ENCODE peak calls at places on chromosomes 12 and 14, in nine cellular contexts. One of them, this sample, is unnamed.

GRCh38 chr12:5973461-5974115 is 28.5 kb upstream of the ANO2 start:
- DNase-seq in fibroblast of mammary gland: no peak
- DNase-seq in lower leg skin: no peak
- DNase-seq in fibroblast of the aortic adventitia: no peak
- DNase-seq in body of pancreas: no peak
- DNase-seq in AG09319: no peak
- DNase-seq in astrocyte of the spinal cord: no peak
- DNase-seq in Panc1: no peak
- DNase-seq in choroid plexus epithelial cell: no peak
- DNase-seq in this sample: no peak

GRCh38 chr12:45464699-45465098 is 248.8 kb downstream of the ANO6 start:
- DNase-seq in fibroblast of mammary gland: no peak
- DNase-seq in lower leg skin: no peak
- DNase-seq in fibroblast of the aortic adventitia: no peak
- DNase-seq in body of pancreas: peak
- DNase-seq in AG09319: no peak
- DNase-seq in astrocyte of the spinal cord: no peak
- DNase-seq in Panc1: no peak
- DNase-seq in choroid plexus epithelial cell: peak
- DNase-seq in this sample: no peak

GRCh38 chr12:29569392-29569791 is 71.9 kb upstream of the OVCH1 start:
- DNase-seq in fibroblast of mammary gland: no peak
- DNase-seq in lower leg skin: no peak
- DNase-seq in fibroblast of the aortic adventitia: no peak
- DNase-seq in body of pancreas: no peak
- DNase-seq in AG09319: no peak
- DNase-seq in astrocyte of the spinal cord: no peak
- DNase-seq in Panc1: no peak
- DNase-seq in choroid plexus epithelial cell: peak
- DNase-seq in this sample: no peak

GRCh38 chr14:54606178-54606577 is 39.2 kb downstream of the SAMD4A start:
- DNase-seq in fibroblast of mammary gland: no peak
- DNase-seq in lower leg skin: peak
- DNase-seq in fibroblast of the aortic adventitia: no peak
- DNase-seq in body of pancreas: no peak
- DNase-seq in AG09319: no peak
- DNase-seq in astrocyte of the spinal cord: peak
- DNase-seq in Panc1: no peak
- DNase-seq in choroid plexus epithelial cell: no peak
- DNase-seq in this sample: no peak

GRCh38 chr14:80637726-80638619 is 303.6 kb downstream of the CEP128 start:
- DNase-seq in fibroblast of mammary gland: peak
- DNase-seq in lower leg skin: no peak
- DNase-seq in fibroblast of the aortic adventitia: no peak
- DNase-seq in body of pancreas: no peak
- DNase-seq in AG09319: peak
- DNase-seq in astrocyte of the spinal cord: peak
- DNase-seq in Panc1: no peak
- DNase-seq in choroid plexus epithelial cell: peak
- DNase-seq in this sample: no peak

GRCh38 chr12:67697443-67697842 is 48.9 kb downstream of the DYRK2 start:
- DNase-seq in fibroblast of mammary gland: peak
- DNase-seq in lower leg skin: no peak
- DNase-seq in fibroblast of the aortic adventitia: no peak
- DNase-seq in body of pancreas: no peak
- DNase-seq in AG09319: no peak
- DNase-seq in astrocyte of the spinal cord: peak
- DNase-seq in Panc1: no peak
- DNase-seq in choroid plexus epithelial cell: no peak
- DNase-seq in this sample: no peak

GRCh38 chr12:89225808-89226368 is 126.4 kb downstream of the DUSP6 start:
- DNase-seq in fibroblast of mammary gland: peak
- DNase-seq in lower leg skin: peak
- DNase-seq in fibroblast of the aortic adventitia: peak
- DNase-seq in body of pancreas: peak
- DNase-seq in AG09319: peak
- DNase-seq in astrocyte of the spinal cord: peak
- DNase-seq in Panc1: no peak
- DNase-seq in choroid plexus epithelial cell: peak
- DNase-seq in this sample: peak

GRCh38 chr14:21136024-21136423 is 19.8 kb downstream of the OR5AU1 start:
- DNase-seq in fibroblast of mammary gland: peak
- DNase-seq in lower leg skin: no peak
- DNase-seq in fibroblast of the aortic adventitia: peak
- DNase-seq in body of pancreas: no peak
- DNase-seq in AG09319: no peak
- DNase-seq in astrocyte of the spinal cord: peak
- DNase-seq in Panc1: no peak
- DNase-seq in choroid plexus epithelial cell: peak
- DNase-seq in this sample: no peak

GRCh38 chr14:56953884-56954283 is 143.6 kb upstream of the OTX2 start:
- DNase-seq in fibroblast of mammary gland: no peak
- DNase-seq in lower leg skin: no peak
- DNase-seq in fibroblast of the aortic adventitia: no peak
- DNase-seq in body of pancreas: no peak
- DNase-seq in AG09319: no peak
- DNase-seq in astrocyte of the spinal cord: no peak
- DNase-seq in Panc1: no peak
- DNase-seq in choroid plexus epithelial cell: no peak
- DNase-seq in this sample: no peak

GRCh38 chr12:95633049-95633545 is 81.8 kb upstream of the USP44 start:
- DNase-seq in fibroblast of mammary gland: peak
- DNase-seq in lower leg skin: peak
- DNase-seq in fibroblast of the aortic adventitia: peak
- DNase-seq in body of pancreas: peak
- DNase-seq in AG09319: peak
- DNase-seq in astrocyte of the spinal cord: peak
- DNase-seq in Panc1: no peak
- DNase-seq in choroid plexus epithelial cell: peak
- DNase-seq in this sample: peak

GRCh38 chr14:26128931-26129674 is 468.7 kb downstream of the NOVA1 start:
- DNase-seq in fibroblast of mammary gland: peak
- DNase-seq in lower leg skin: no peak
- DNase-seq in fibroblast of the aortic adventitia: peak
- DNase-seq in body of pancreas: no peak
- DNase-seq in AG09319: no peak
- DNase-seq in astrocyte of the spinal cord: peak
- DNase-seq in Panc1: no peak
- DNase-seq in choroid plexus epithelial cell: peak
- DNase-seq in this sample: no peak

GRCh38 chr14:94374749-94375148 is 13.7 kb downstream of the SERPINA1 start:
- DNase-seq in fibroblast of mammary gland: no peak
- DNase-seq in lower leg skin: no peak
- DNase-seq in fibroblast of the aortic adventitia: no peak
- DNase-seq in body of pancreas: no peak
- DNase-seq in AG09319: no peak
- DNase-seq in astrocyte of the spinal cord: no peak
- DNase-seq in Panc1: no peak
- DNase-seq in choroid plexus epithelial cell: no peak
- DNase-seq in this sample: no peak
- TF ChIP-seq CTCF in fibroblast of mammary gland: no peak
- TF ChIP-seq CTCF in lower leg skin: no peak
- TF ChIP-seq CTCF in fibroblast of the aortic adventitia: no peak
- TF ChIP-seq CTCF in body of pancreas: no peak
- TF ChIP-seq CTCF in AG09319: no peak
- TF ChIP-seq CTCF in astrocyte of the spinal cord: no peak
- TF ChIP-seq CTCF in Panc1: no peak
- TF ChIP-seq CTCF in choroid plexus epithelial cell: no peak
- TF ChIP-seq CTCF in this sample: no peak

GRCh38 chr14:50711043-50711442 is 42.9 kb upstream of the SAV1 start:
- DNase-seq in fibroblast of mammary gland: no peak
- DNase-seq in lower leg skin: no peak
- DNase-seq in fibroblast of the aortic adventitia: no peak
- DNase-seq in body of pancreas: no peak
- DNase-seq in AG09319: no peak
- DNase-seq in astrocyte of the spinal cord: no peak
- DNase-seq in Panc1: no peak
- DNase-seq in choroid plexus epithelial cell: no peak
- DNase-seq in this sample: no peak

GRCh38 chr14:50717826-50718225 is 49.7 kb upstream of the SAV1 start:
- DNase-seq in fibroblast of mammary gland: no peak
- DNase-seq in lower leg skin: no peak
- DNase-seq in fibroblast of the aortic adventitia: no peak
- DNase-seq in body of pancreas: no peak
- DNase-seq in AG09319: no peak
- DNase-seq in astrocyte of the spinal cord: no peak
- DNase-seq in Panc1: no peak
- DNase-seq in choroid plexus epithelial cell: no peak
- DNase-seq in this sample: no peak

GRCh38 chr14:50719911-50720759 is 52.0 kb upstream of the SAV1 start:
- DNase-seq in fibroblast of mammary gland: no peak
- DNase-seq in lower leg skin: no peak
- DNase-seq in fibroblast of the aortic adventitia: no peak
- DNase-seq in body of pancreas: no peak
- DNase-seq in AG09319: no peak
- DNase-seq in astrocyte of the spinal cord: no peak
- DNase-seq in Panc1: no peak
- DNase-seq in choroid plexus epithelial cell: no peak
- DNase-seq in this sample: no peak

GRCh38 chr14:50718949-50719348 is 50.8 kb upstream of the SAV1 start:
- DNase-seq in fibroblast of mammary gland: no peak
- DNase-seq in lower leg skin: no peak
- DNase-seq in fibroblast of the aortic adventitia: no peak
- DNase-seq in body of pancreas: peak
- DNase-seq in AG09319: no peak
- DNase-seq in astrocyte of the spinal cord: no peak
- DNase-seq in Panc1: no peak
- DNase-seq in choroid plexus epithelial cell: no peak
- DNase-seq in this sample: no peak

DNA sequence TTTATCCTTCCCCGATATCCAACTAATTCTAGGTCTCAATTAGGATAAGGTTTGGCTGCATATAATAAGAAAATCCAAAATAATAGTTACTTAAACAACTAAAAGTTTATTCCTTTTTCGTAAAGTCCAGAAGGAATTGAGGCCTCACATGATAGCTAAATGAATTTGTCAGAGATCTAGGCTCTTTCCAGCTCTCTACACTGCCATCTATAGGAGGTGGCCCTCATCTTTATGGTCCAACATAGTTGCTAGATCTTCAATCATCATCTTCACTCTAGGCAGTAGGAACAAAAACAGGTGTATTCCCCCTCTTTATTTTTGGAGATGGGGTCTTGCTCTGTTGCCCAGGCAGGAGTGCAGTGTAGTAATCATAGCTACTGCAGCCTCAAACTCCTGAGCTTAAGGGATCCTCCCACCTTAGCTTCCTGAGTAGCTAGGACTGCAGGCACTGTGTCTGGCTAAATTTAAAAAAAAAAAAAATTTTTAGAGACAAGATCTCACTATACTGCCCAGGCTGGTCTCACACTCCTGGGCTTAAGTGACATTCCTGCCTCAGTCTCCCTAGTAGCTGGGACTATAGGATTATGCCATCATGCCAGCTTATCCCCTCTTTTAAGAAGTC is 46.5 kb upstream of the SAV1 start:
- DNase-seq in fibroblast of mammary gland: peak
- DNase-seq in lower leg skin: no peak
- DNase-seq in fibroblast of the aortic adventitia: peak
- DNase-seq in body of pancreas: peak
- DNase-seq in AG09319: no peak
- DNase-seq in astrocyte of the spinal cord: peak
- DNase-seq in Panc1: no peak
- DNase-seq in choroid plexus epithelial cell: peak
- DNase-seq in this sample: no peak
- TF ChIP-seq CTCF in fibroblast of mammary gland: peak
- TF ChIP-seq CTCF in lower leg skin: no peak
- TF ChIP-seq CTCF in fibroblast of the aortic adventitia: peak
- TF ChIP-seq CTCF in body of pancreas: peak
- TF ChIP-seq CTCF in AG09319: peak
- TF ChIP-seq CTCF in astrocyte of the spinal cord: peak
- TF ChIP-seq CTCF in Panc1: peak
- TF ChIP-seq CTCF in choroid plexus epithelial cell: peak
- TF ChIP-seq CTCF in this sample: peak

DNA sequence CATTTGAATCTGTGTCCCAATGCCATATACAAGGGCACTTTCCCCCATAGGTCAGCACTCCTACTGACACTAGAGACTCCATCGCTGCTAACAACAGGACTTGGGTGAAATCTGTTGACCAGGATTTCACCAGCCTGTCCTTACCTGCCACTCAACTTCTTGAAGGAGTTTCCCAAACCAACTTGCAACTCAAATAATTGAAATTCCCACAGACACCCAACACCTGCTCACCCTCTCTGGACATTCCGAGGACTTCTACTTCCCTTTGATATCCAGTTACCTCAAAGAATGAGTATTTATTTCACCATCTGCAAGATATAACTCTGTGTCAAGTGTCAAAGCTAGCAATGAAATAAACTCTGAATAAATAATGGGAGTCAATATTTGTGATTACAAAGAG is 44.5 kb downstream of the LLPH start:
- DNase-seq in fibroblast of mammary gland: no peak
- DNase-seq in lower leg skin: no peak
- DNase-seq in fibroblast of the aortic adventitia: no peak
- DNase-seq in body of pancreas: no peak
- DNase-seq in AG09319: no peak
- DNase-seq in astrocyte of the spinal cord: no peak
- DNase-seq in Panc1: no peak
- DNase-seq in choroid plexus epithelial cell: no peak
- DNase-seq in this sample: no peak
- TF ChIP-seq CTCF in fibroblast of mammary gland: no peak
- TF ChIP-seq CTCF in lower leg skin: no peak
- TF ChIP-seq CTCF in fibroblast of the aortic adventitia: no peak
- TF ChIP-seq CTCF in body of pancreas: no peak
- TF ChIP-seq CTCF in AG09319: no peak
- TF ChIP-seq CTCF in astrocyte of the spinal cord: no peak
- TF ChIP-seq CTCF in Panc1: no peak
- TF ChIP-seq CTCF in choroid plexus epithelial cell: no peak
- TF ChIP-seq CTCF in this sample: no peak

GRCh38 chr14:24279301-24280186 is 8.1 kb upstream of the RABGGTA start:
- DNase-seq in fibroblast of mammary gland: peak
- DNase-seq in lower leg skin: no peak
- DNase-seq in fibroblast of the aortic adventitia: no peak
- DNase-seq in body of pancreas: peak
- DNase-seq in AG09319: no peak
- DNase-seq in astrocyte of the spinal cord: no peak
- DNase-seq in Panc1: no peak
- DNase-seq in choroid plexus epithelial cell: no peak
- DNase-seq in this sample: no peak
- TF ChIP-seq CTCF in fibroblast of mammary gland: no peak
- TF ChIP-seq CTCF in lower leg skin: no peak
- TF ChIP-seq CTCF in fibroblast of the aortic adventitia: no peak
- TF ChIP-seq CTCF in body of pancreas: no peak
- TF ChIP-seq CTCF in AG09319: peak
- TF ChIP-seq CTCF in astrocyte of the spinal cord: no peak
- TF ChIP-seq CTCF in Panc1: no peak
- TF ChIP-seq CTCF in choroid plexus epithelial cell: peak
- TF ChIP-seq CTCF in this sample: no peak

GRCh38 chr14:33780035-33780434 is 170.8 kb downstream of the EGLN3 start:
- DNase-seq in fibroblast of mammary gland: no peak
- DNase-seq in lower leg skin: no peak
- DNase-seq in fibroblast of the aortic adventitia: no peak
- DNase-seq in body of pancreas: no peak
- DNase-seq in AG09319: no peak
- DNase-seq in astrocyte of the spinal cord: no peak
- DNase-seq in Panc1: no peak
- DNase-seq in choroid plexus epithelial cell: no peak
- DNase-seq in this sample: no peak
- TF ChIP-seq CTCF in fibroblast of mammary gland: no peak
- TF ChIP-seq CTCF in lower leg skin: no peak
- TF ChIP-seq CTCF in fibroblast of the aortic adventitia: no peak
- TF ChIP-seq CTCF in body of pancreas: no peak
- TF ChIP-seq CTCF in AG09319: no peak
- TF ChIP-seq CTCF in astrocyte of the spinal cord: no peak
- TF ChIP-seq CTCF in Panc1: no peak
- TF ChIP-seq CTCF in choroid plexus epithelial cell: no peak
- TF ChIP-seq CTCF in this sample: no peak